ENCODE peak calls at places on chromosomes 11 and 22, in seven cellular contexts. I, P, M, A, Y, X and K are unnamed samples.
A peak's percentile ranks its signal among the peaks of the same experiment; 100 is the strongest.

GRCh38 chr11:113189909-113190667 is 124.3 kb upstream of the TTC12 start:
- DNase-seq in I (no peak), M (no peak), Y (peak; percentile 67), A (no peak), X (no peak), P (no peak), K (no peak)

GRCh38 chr22:36454916-36455570 is 26.4 kb downstream of the TXN2 start:
- DNase-seq in X (peak; percentile 96), A (no peak), M (peak; percentile 98), Y (peak; percentile 92), P (peak; percentile 80), I (peak; percentile 50), K (peak; percentile 65)

GRCh38 chr11:77140231-77140959 is 12.3 kb downstream of the MYO7A start:
- DNase-seq in P (no peak), X (peak; percentile 75), Y (no peak), M (peak; percentile 54), I (no peak), A (no peak), K (no peak)

GRCh38 chr11:116893906-116894305 is 56.5 kb upstream of the APOA1 start:
- DNase-seq in P (no peak), Y (no peak), I (no peak), M (no peak), X (no peak), A (no peak), K (no peak)

GRCh38 chr11:74493816-74494630 is 499 bp upstream of the LIPT2 start:
- DNase-seq in X (no peak), Y (no peak), P (peak; percentile 22), I (peak; percentile 2), A (no peak), M (no peak), K (no peak)

GRCh38 chr11:13053255-13053917 is 44.3 kb downstream of the RASSF10 start:
- DNase-seq in I (no peak), P (no peak), X (no peak), M (no peak), Y (no peak), A (no peak), K (no peak)

GRCh38 chr11:67629386-67630229 is at the start of gene NUDT8:
- DNase-seq in A (peak; percentile 65), Y (peak; percentile 95), X (peak; percentile 87), M (peak; percentile 97), I (peak; percentile 51), P (peak; percentile 63), K (peak; percentile 94)

GRCh38 chr11:113201055-113201818 is 113.1 kb upstream of the TTC12 start:
- DNase-seq in Y (no peak), M (no peak), P (no peak), X (peak; percentile 72), I (no peak), A (no peak), K (no peak)

GRCh38 chr11:44590769-44591168 is 25.3 kb downstream of the CD82 start:
- DNase-seq in I (no peak), P (no peak), A (no peak), Y (no peak), M (no peak), X (no peak), K (no peak)

DNA sequence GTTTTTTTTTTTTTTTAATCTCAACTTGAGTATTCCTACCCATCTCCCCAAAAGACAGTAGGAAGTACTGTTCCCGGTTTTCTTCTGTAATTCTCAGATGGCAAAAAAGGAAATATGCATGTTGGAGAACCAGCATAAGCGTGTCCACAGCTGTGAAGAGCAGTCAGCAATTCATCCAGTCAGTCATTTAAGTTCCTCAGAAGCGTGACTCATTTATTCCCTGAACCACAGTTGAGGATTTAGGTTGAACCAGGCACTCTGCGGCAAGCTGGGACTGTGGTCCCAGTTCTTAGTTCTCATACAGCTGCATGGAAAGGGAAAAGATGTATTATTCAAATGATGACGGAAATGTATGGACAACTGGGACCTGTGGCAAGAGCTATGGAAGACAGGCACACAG is 61.0 kb upstream of the MYO18B start:
- DNase-seq in X (no peak), M (no peak), A (no peak), P (no peak), I (no peak), Y (no peak), K (no peak)
- TF ChIP-seq JUND in X (no peak), M (no peak), A (no peak), P (no peak), I (no peak), Y (no peak), K (no peak)

GRCh38 chr22:40007826-40008710 is 13.3 kb downstream of the FAM83F start:
- DNase-seq in A (no peak), X (no peak), P (no peak), Y (no peak), M (no peak), I (no peak), K (no peak)

GRCh38 chr22:40009231-40009769 is 14.5 kb downstream of the FAM83F start:
- DNase-seq in I (no peak), M (peak; percentile 74), A (no peak), Y (peak; percentile 34), X (no peak), P (no peak), K (no peak)

GRCh38 chr22:40008726-40009125 is 14.0 kb downstream of the FAM83F start:
- DNase-seq in I (no peak), P (no peak), M (no peak), Y (no peak), X (no peak), A (no peak), K (no peak)

GRCh38 chr22:40010752-40011145 is 16.0 kb downstream of the FAM83F start:
- DNase-seq in X (no peak), I (no peak), P (no peak), A (no peak), Y (no peak), M (no peak), K (no peak)

GRCh38 chr22:40009953-40010751 is 15.4 kb downstream of the FAM83F start:
- DNase-seq in P (no peak), A (no peak), I (no peak), X (no peak), M (no peak), Y (no peak), K (no peak)
- TF ChIP-seq JUND in P (no peak), A (no peak), I (no peak), X (no peak), M (no peak), Y (no peak), K (no peak)

GRCh38 chr11:15942126-15942525 is 414.2 kb downstream of the SOX6 start:
- DNase-seq in M (no peak), I (no peak), Y (no peak), P (no peak), A (no peak), X (no peak), K (no peak)

GRCh38 chr11:15938983-15939382 is 417.4 kb downstream of the SOX6 start:
- DNase-seq in Y (no peak), A (no peak), I (no peak), P (no peak), M (peak; percentile 0), X (no peak), K (no peak)

GRCh38 chr11:15940462-15941205 is 415.7 kb downstream of the SOX6 start:
- DNase-seq in X (no peak), P (no peak), Y (no peak), A (no peak), I (no peak), M (no peak), K (no peak)

GRCh38 chr11:15942936-15943335 is 413.4 kb downstream of the SOX6 start:
- DNase-seq in P (no peak), M (peak; percentile 14), A (no peak), Y (no peak), I (no peak), X (no peak), K (no peak)

DNA sequence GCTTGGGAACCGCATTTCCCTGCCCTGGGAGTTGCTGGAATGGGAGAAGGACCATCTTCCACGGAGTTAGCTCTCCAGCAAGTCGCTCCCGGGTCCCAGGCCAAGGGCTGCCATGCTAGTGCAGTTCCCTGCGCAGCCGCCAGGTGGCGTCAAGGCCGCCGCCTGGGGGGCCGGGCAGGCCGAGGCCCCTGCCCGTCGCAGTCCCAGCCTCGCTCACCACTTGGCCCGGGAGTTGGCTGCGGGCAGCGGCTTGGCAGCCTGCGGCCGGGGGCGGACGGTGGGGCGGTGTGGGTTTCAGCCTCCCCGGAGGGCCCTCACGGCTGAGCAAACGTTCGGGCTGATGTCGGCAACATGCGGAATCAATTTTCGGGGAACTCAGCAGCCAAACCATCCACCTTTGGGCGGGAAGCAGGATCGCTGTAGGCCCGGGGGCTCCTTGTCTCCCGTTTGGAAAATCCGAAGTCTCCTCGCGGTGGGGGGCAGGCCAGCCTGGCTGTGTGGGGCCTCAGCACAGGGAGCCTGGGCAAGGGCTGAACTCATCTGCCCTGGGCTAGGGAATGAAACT is 415.1 kb downstream of the SOX6 start:
- DNase-seq in X (peak; percentile 46), I (no peak), M (peak; percentile 94), Y (peak; percentile 76), P (no peak), A (no peak), K (no peak)
- TF ChIP-seq JUND in X (no peak), I (no peak), M (peak; percentile 24), Y (no peak), P (no peak), A (no peak), K (no peak)

GRCh38 chr11:78497309-78497708 is 77.4 kb downstream of the NARS2 start:
- DNase-seq in A (no peak), Y (no peak), P (no peak), I (no peak), X (no peak), M (no peak), K (no peak)
- TF ChIP-seq JUND in A (no peak), Y (no peak), P (no peak), I (no peak), X (no peak), M (no peak), K (no peak)

GRCh38 chr22:49775191-49776052 is 52.3 kb downstream of the BRD1 start:
- DNase-seq in P (no peak), M (no peak), A (no peak), Y (no peak), I (no peak), X (no peak), K (no peak)
- TF ChIP-seq JUND in P (no peak), M (no peak), A (no peak), Y (no peak), I (no peak), X (no peak), K (no peak)

DNA sequence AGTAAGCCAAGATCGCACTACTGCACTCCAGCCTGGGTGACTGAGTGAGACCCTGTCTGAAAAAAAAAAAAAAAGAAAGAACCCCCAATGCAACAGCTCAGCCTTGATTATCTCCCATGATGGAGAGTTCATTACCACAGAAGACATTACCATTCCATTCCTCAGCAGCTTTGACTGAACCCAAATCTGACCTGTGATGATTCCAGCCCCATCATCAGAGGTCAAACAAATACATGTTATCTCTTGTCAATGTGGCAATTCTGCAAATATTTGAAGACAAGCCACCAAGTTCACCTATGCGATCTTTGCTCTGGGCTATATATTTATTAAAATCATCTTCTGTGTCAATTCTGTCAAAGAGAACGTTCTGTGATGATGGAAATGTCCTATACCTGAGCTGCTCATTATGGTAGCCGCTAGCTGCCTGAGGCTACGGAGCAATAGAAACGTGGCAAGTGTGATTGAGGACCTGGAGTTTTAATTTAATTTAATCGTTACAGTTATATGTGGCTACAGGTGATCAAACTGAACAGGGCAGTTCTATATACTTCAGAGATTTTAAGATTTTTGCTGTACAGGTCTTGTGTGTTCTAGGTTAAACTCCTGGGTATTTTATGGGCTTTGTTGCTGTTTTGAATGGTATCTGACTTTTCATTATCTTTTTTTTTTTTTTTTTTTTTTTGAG is 7.9 kb downstream of the SEC14L4 start:
- DNase-seq in P (no peak), X (no peak), I (no peak), A (peak; percentile 69), Y (no peak), M (no peak), K (no peak)
- TF ChIP-seq JUND in P (no peak), X (no peak), I (no peak), A (no peak), Y (no peak), M (no peak), K (no peak)